ENCODE peak calls at places on chromosomes 2 and 18, in nine cellular contexts. One of them, this sample, is unnamed.

GRCh38 chr18:46407471-46408166 is 249.4 kb downstream of the LOXHD1 start:
- DNase-seq in stimulated activated CD4-positive, alpha-beta T cell treated with anti-CD3 and anti-CD28 coated beads, Interleukin-2, amount 100 ng/mL, for 48 hours: no peak
- DNase-seq in cardiac muscle cell: peak; percentile 33
- DNase-seq in GM12865: no peak
- DNase-seq in AML-193: no peak
- DNase-seq in aorta: no peak
- DNase-seq in small intestine: no peak
- DNase-seq in epithelial cell of esophagus: peak; percentile 48
- DNase-seq in NCI-H226: no peak
- DNase-seq in this sample: no peak

GRCh38 chr2:939936-940620 is 10.6 kb upstream of the SNTG2 start:
- DNase-seq in stimulated activated CD4-positive, alpha-beta T cell treated with anti-CD3 and anti-CD28 coated beads, Interleukin-2, amount 100 ng/mL, for 48 hours: no peak
- DNase-seq in cardiac muscle cell: peak; percentile 77
- DNase-seq in GM12865: no peak
- DNase-seq in AML-193: no peak
- DNase-seq in aorta: no peak
- DNase-seq in small intestine: no peak
- DNase-seq in epithelial cell of esophagus: no peak
- DNase-seq in NCI-H226: no peak
- DNase-seq in this sample: no peak

GRCh38 chr2:97748397-97748796 is 35.0 kb downstream of the ZAP70 start:
- DNase-seq in stimulated activated CD4-positive, alpha-beta T cell treated with anti-CD3 and anti-CD28 coated beads, Interleukin-2, amount 100 ng/mL, for 48 hours: peak; percentile 57
- DNase-seq in cardiac muscle cell: peak; percentile 32
- DNase-seq in GM12865: peak; percentile 71
- DNase-seq in AML-193: peak; percentile 47
- DNase-seq in aorta: no peak
- DNase-seq in small intestine: peak; percentile 24
- DNase-seq in epithelial cell of esophagus: peak; percentile 26
- DNase-seq in NCI-H226: no peak
- DNase-seq in this sample: no peak

GRCh38 chr2:181686566-181687185 is 6.4 kb upstream of the NEUROD1 start:
- DNase-seq in stimulated activated CD4-positive, alpha-beta T cell treated with anti-CD3 and anti-CD28 coated beads, Interleukin-2, amount 100 ng/mL, for 48 hours: no peak
- DNase-seq in cardiac muscle cell: no peak
- DNase-seq in GM12865: no peak
- DNase-seq in AML-193: no peak
- DNase-seq in aorta: no peak
- DNase-seq in small intestine: no peak
- DNase-seq in epithelial cell of esophagus: no peak
- DNase-seq in NCI-H226: no peak
- DNase-seq in this sample: no peak

GRCh38 chr2:50529600-50530218 is 502.2 kb downstream of the NRXN1 start:
- DNase-seq in stimulated activated CD4-positive, alpha-beta T cell treated with anti-CD3 and anti-CD28 coated beads, Interleukin-2, amount 100 ng/mL, for 48 hours: no peak
- DNase-seq in cardiac muscle cell: peak; percentile 62
- DNase-seq in GM12865: peak; percentile 44
- DNase-seq in AML-193: peak; percentile 53
- DNase-seq in aorta: no peak
- DNase-seq in small intestine: peak; percentile 61
- DNase-seq in epithelial cell of esophagus: peak; percentile 59
- DNase-seq in NCI-H226: no peak
- DNase-seq in this sample: no peak

GRCh38 chr2:131156452-131157149 is 51.5 kb downstream of the PLEKHB2 start:
- DNase-seq in stimulated activated CD4-positive, alpha-beta T cell treated with anti-CD3 and anti-CD28 coated beads, Interleukin-2, amount 100 ng/mL, for 48 hours: no peak
- DNase-seq in cardiac muscle cell: no peak
- DNase-seq in GM12865: peak; percentile 37
- DNase-seq in AML-193: no peak
- DNase-seq in aorta: no peak
- DNase-seq in small intestine: no peak
- DNase-seq in epithelial cell of esophagus: no peak
- DNase-seq in NCI-H226: no peak
- DNase-seq in this sample: no peak

GRCh38 chr2:71950256-71951066 is 197.2 kb downstream of the CYP26B1 start:
- DNase-seq in stimulated activated CD4-positive, alpha-beta T cell treated with anti-CD3 and anti-CD28 coated beads, Interleukin-2, amount 100 ng/mL, for 48 hours: no peak
- DNase-seq in cardiac muscle cell: peak; percentile 27
- DNase-seq in GM12865: no peak
- DNase-seq in AML-193: peak; percentile 65
- DNase-seq in aorta: peak; percentile 68
- DNase-seq in small intestine: no peak
- DNase-seq in epithelial cell of esophagus: no peak
- DNase-seq in NCI-H226: no peak
- DNase-seq in this sample: no peak

GRCh38 chr2:190746971-190747761 is 98.3 kb downstream of the NAB1 start:
- DNase-seq in stimulated activated CD4-positive, alpha-beta T cell treated with anti-CD3 and anti-CD28 coated beads, Interleukin-2, amount 100 ng/mL, for 48 hours: no peak
- DNase-seq in cardiac muscle cell: peak; percentile 79
- DNase-seq in GM12865: no peak
- DNase-seq in AML-193: no peak
- DNase-seq in aorta: no peak
- DNase-seq in small intestine: no peak
- DNase-seq in epithelial cell of esophagus: no peak
- DNase-seq in NCI-H226: peak; percentile 62
- DNase-seq in this sample: no peak

GRCh38 chr2:98809878-98810587 is 79.1 kb upstream of the MGAT4A start:
- DNase-seq in stimulated activated CD4-positive, alpha-beta T cell treated with anti-CD3 and anti-CD28 coated beads, Interleukin-2, amount 100 ng/mL, for 48 hours: no peak
- DNase-seq in cardiac muscle cell: no peak
- DNase-seq in GM12865: no peak
- DNase-seq in AML-193: no peak
- DNase-seq in aorta: no peak
- DNase-seq in small intestine: no peak
- DNase-seq in epithelial cell of esophagus: no peak
- DNase-seq in NCI-H226: no peak
- DNase-seq in this sample: no peak

GRCh38 chr2:145070703-145071102 is 550.8 kb upstream of the ZEB2 start:
- DNase-seq in stimulated activated CD4-positive, alpha-beta T cell treated with anti-CD3 and anti-CD28 coated beads, Interleukin-2, amount 100 ng/mL, for 48 hours: no peak
- DNase-seq in cardiac muscle cell: no peak
- DNase-seq in GM12865: no peak
- DNase-seq in AML-193: no peak
- DNase-seq in aorta: no peak
- DNase-seq in small intestine: no peak
- DNase-seq in epithelial cell of esophagus: peak; percentile 13
- DNase-seq in NCI-H226: no peak
- DNase-seq in this sample: no peak

GRCh38 chr2:195307751-195308150 is 349.3 kb upstream of the SLC39A10 start:
- DNase-seq in stimulated activated CD4-positive, alpha-beta T cell treated with anti-CD3 and anti-CD28 coated beads, Interleukin-2, amount 100 ng/mL, for 48 hours: no peak
- DNase-seq in cardiac muscle cell: no peak
- DNase-seq in GM12865: no peak
- DNase-seq in AML-193: no peak
- DNase-seq in aorta: no peak
- DNase-seq in small intestine: peak; percentile 43
- DNase-seq in epithelial cell of esophagus: no peak
- DNase-seq in NCI-H226: no peak
- DNase-seq in this sample: peak; percentile 22

GRCh38 chr2:191051177-191051576 is 37.2 kb upstream of the STAT1 start:
- DNase-seq in stimulated activated CD4-positive, alpha-beta T cell treated with anti-CD3 and anti-CD28 coated beads, Interleukin-2, amount 100 ng/mL, for 48 hours: no peak
- DNase-seq in cardiac muscle cell: no peak
- DNase-seq in GM12865: no peak
- DNase-seq in AML-193: no peak
- DNase-seq in aorta: no peak
- DNase-seq in small intestine: no peak
- DNase-seq in epithelial cell of esophagus: no peak
- DNase-seq in NCI-H226: peak; percentile 33
- DNase-seq in this sample: no peak

GRCh38 chr2:239731998-239732665 is 293.0 kb downstream of the NDUFA10 start:
- DNase-seq in stimulated activated CD4-positive, alpha-beta T cell treated with anti-CD3 and anti-CD28 coated beads, Interleukin-2, amount 100 ng/mL, for 48 hours: no peak
- DNase-seq in cardiac muscle cell: no peak
- DNase-seq in GM12865: no peak
- DNase-seq in AML-193: no peak
- DNase-seq in aorta: peak; percentile 38
- DNase-seq in small intestine: no peak
- DNase-seq in epithelial cell of esophagus: no peak
- DNase-seq in NCI-H226: no peak
- DNase-seq in this sample: peak; percentile 33

GRCh38 chr2:19488009-19488691 is 129.7 kb upstream of the OSR1 start:
- DNase-seq in stimulated activated CD4-positive, alpha-beta T cell treated with anti-CD3 and anti-CD28 coated beads, Interleukin-2, amount 100 ng/mL, for 48 hours: peak; percentile 2
- DNase-seq in cardiac muscle cell: peak; percentile 56
- DNase-seq in GM12865: peak; percentile 28
- DNase-seq in AML-193: no peak
- DNase-seq in aorta: no peak
- DNase-seq in small intestine: no peak
- DNase-seq in epithelial cell of esophagus: peak; percentile 95
- DNase-seq in NCI-H226: peak; percentile 72
- DNase-seq in this sample: no peak

GRCh38 chr2:134193006-134193405 is 60.9 kb upstream of the MGAT5 start:
- DNase-seq in stimulated activated CD4-positive, alpha-beta T cell treated with anti-CD3 and anti-CD28 coated beads, Interleukin-2, amount 100 ng/mL, for 48 hours: no peak
- DNase-seq in cardiac muscle cell: peak; percentile 27
- DNase-seq in GM12865: no peak
- DNase-seq in AML-193: no peak
- DNase-seq in aorta: no peak
- DNase-seq in small intestine: no peak
- DNase-seq in epithelial cell of esophagus: peak; percentile 77
- DNase-seq in NCI-H226: peak; percentile 48
- DNase-seq in this sample: no peak

GRCh38 chr2:207394812-207395534 is 134.8 kb upstream of the CREB1 start:
- DNase-seq in stimulated activated CD4-positive, alpha-beta T cell treated with anti-CD3 and anti-CD28 coated beads, Interleukin-2, amount 100 ng/mL, for 48 hours: peak; percentile 48
- DNase-seq in cardiac muscle cell: peak; percentile 98
- DNase-seq in GM12865: no peak
- DNase-seq in AML-193: no peak
- DNase-seq in aorta: peak; percentile 55
- DNase-seq in small intestine: no peak
- DNase-seq in epithelial cell of esophagus: peak; percentile 100
- DNase-seq in NCI-H226: peak; percentile 92
- DNase-seq in this sample: no peak

GRCh38 chr2:106068415-106068814 is 125.7 kb downstream of the UXS1 start:
- DNase-seq in stimulated activated CD4-positive, alpha-beta T cell treated with anti-CD3 and anti-CD28 coated beads, Interleukin-2, amount 100 ng/mL, for 48 hours: no peak
- DNase-seq in cardiac muscle cell: no peak
- DNase-seq in GM12865: no peak
- DNase-seq in AML-193: no peak
- DNase-seq in aorta: no peak
- DNase-seq in small intestine: no peak
- DNase-seq in epithelial cell of esophagus: no peak
- DNase-seq in NCI-H226: no peak
- DNase-seq in this sample: no peak

GRCh38 chr2:241153616-241154015 is 3.3 kb downstream of the PPP1R7 start:
- DNase-seq in stimulated activated CD4-positive, alpha-beta T cell treated with anti-CD3 and anti-CD28 coated beads, Interleukin-2, amount 100 ng/mL, for 48 hours: no peak
- DNase-seq in cardiac muscle cell: no peak
- DNase-seq in GM12865: no peak
- DNase-seq in AML-193: no peak
- DNase-seq in aorta: no peak
- DNase-seq in small intestine: no peak
- DNase-seq in epithelial cell of esophagus: no peak
- DNase-seq in NCI-H226: no peak
- DNase-seq in this sample: no peak

GRCh38 chr18:54647176-54647575 is 56.1 kb downstream of the DYNAP start:
- DNase-seq in stimulated activated CD4-positive, alpha-beta T cell treated with anti-CD3 and anti-CD28 coated beads, Interleukin-2, amount 100 ng/mL, for 48 hours: no peak
- DNase-seq in cardiac muscle cell: peak; percentile 51
- DNase-seq in GM12865: peak; percentile 38
- DNase-seq in AML-193: peak; percentile 62
- DNase-seq in aorta: no peak
- DNase-seq in small intestine: peak; percentile 54
- DNase-seq in epithelial cell of esophagus: peak; percentile 69
- DNase-seq in NCI-H226: peak; percentile 2
- DNase-seq in this sample: no peak

GRCh38 chr2:202609381-202610145 is 25.2 kb upstream of the FAM117B start:
- DNase-seq in stimulated activated CD4-positive, alpha-beta T cell treated with anti-CD3 and anti-CD28 coated beads, Interleukin-2, amount 100 ng/mL, for 48 hours: no peak
- DNase-seq in cardiac muscle cell: no peak
- DNase-seq in GM12865: peak; percentile 87
- DNase-seq in AML-193: peak; percentile 38
- DNase-seq in aorta: no peak
- DNase-seq in small intestine: peak; percentile 42
- DNase-seq in epithelial cell of esophagus: peak; percentile 84
- DNase-seq in NCI-H226: no peak
- DNase-seq in this sample: no peak

GRCh38 chr2:25567406-25567805 is 106.0 kb downstream of the DTNB start:
- DNase-seq in stimulated activated CD4-positive, alpha-beta T cell treated with anti-CD3 and anti-CD28 coated beads, Interleukin-2, amount 100 ng/mL, for 48 hours: no peak
- DNase-seq in cardiac muscle cell: peak; percentile 67
- DNase-seq in GM12865: peak; percentile 70
- DNase-seq in AML-193: peak; percentile 70
- DNase-seq in aorta: no peak
- DNase-seq in small intestine: peak; percentile 50
- DNase-seq in epithelial cell of esophagus: peak; percentile 50
- DNase-seq in NCI-H226: peak; percentile 29
- DNase-seq in this sample: no peak

GRCh38 chr2:172079838-172080640 is 5.3 kb upstream of the DLX1 start:
- DNase-seq in stimulated activated CD4-positive, alpha-beta T cell treated with anti-CD3 and anti-CD28 coated beads, Interleukin-2, amount 100 ng/mL, for 48 hours: no peak
- DNase-seq in cardiac muscle cell: no peak
- DNase-seq in GM12865: no peak
- DNase-seq in AML-193: peak; percentile 2
- DNase-seq in aorta: no peak
- DNase-seq in small intestine: no peak
- DNase-seq in epithelial cell of esophagus: no peak
- DNase-seq in NCI-H226: no peak
- DNase-seq in this sample: no peak

GRCh38 chr2:168029071-168029470 is 218.3 kb downstream of the STK39 start:
- DNase-seq in stimulated activated CD4-positive, alpha-beta T cell treated with anti-CD3 and anti-CD28 coated beads, Interleukin-2, amount 100 ng/mL, for 48 hours: no peak
- DNase-seq in cardiac muscle cell: no peak
- DNase-seq in GM12865: no peak
- DNase-seq in AML-193: no peak
- DNase-seq in aorta: no peak
- DNase-seq in small intestine: no peak
- DNase-seq in epithelial cell of esophagus: no peak
- DNase-seq in NCI-H226: no peak
- DNase-seq in this sample: no peak

GRCh38 chr2:142037744-142038143 is 93.1 kb downstream of the LRP1B start:
- DNase-seq in stimulated activated CD4-positive, alpha-beta T cell treated with anti-CD3 and anti-CD28 coated beads, Interleukin-2, amount 100 ng/mL, for 48 hours: no peak
- DNase-seq in cardiac muscle cell: no peak
- DNase-seq in GM12865: no peak
- DNase-seq in AML-193: no peak
- DNase-seq in aorta: no peak
- DNase-seq in small intestine: no peak
- DNase-seq in epithelial cell of esophagus: peak; percentile 39
- DNase-seq in NCI-H226: peak; percentile 22
- DNase-seq in this sample: no peak

GRCh38 chr2:19256239-19256638 is 102.2 kb downstream of the OSR1 start:
- DNase-seq in stimulated activated CD4-positive, alpha-beta T cell treated with anti-CD3 and anti-CD28 coated beads, Interleukin-2, amount 100 ng/mL, for 48 hours: no peak
- DNase-seq in cardiac muscle cell: peak; percentile 91
- DNase-seq in GM12865: no peak
- DNase-seq in AML-193: no peak
- DNase-seq in aorta: no peak
- DNase-seq in small intestine: peak; percentile 28
- DNase-seq in epithelial cell of esophagus: peak; percentile 97
- DNase-seq in NCI-H226: peak; percentile 93
- DNase-seq in this sample: no peak

GRCh38 chr2:59974051-59974766 is 579.2 kb downstream of the BCL11A start:
- DNase-seq in stimulated activated CD4-positive, alpha-beta T cell treated with anti-CD3 and anti-CD28 coated beads, Interleukin-2, amount 100 ng/mL, for 48 hours: no peak
- DNase-seq in cardiac muscle cell: no peak
- DNase-seq in GM12865: no peak
- DNase-seq in AML-193: no peak
- DNase-seq in aorta: no peak
- DNase-seq in small intestine: no peak
- DNase-seq in epithelial cell of esophagus: no peak
- DNase-seq in NCI-H226: no peak
- DNase-seq in this sample: no peak

GRCh38 chr2:138267161-138267901 is 234.2 kb upstream of the SPOPL start:
- DNase-seq in stimulated activated CD4-positive, alpha-beta T cell treated with anti-CD3 and anti-CD28 coated beads, Interleukin-2, amount 100 ng/mL, for 48 hours: no peak
- DNase-seq in cardiac muscle cell: peak; percentile 86
- DNase-seq in GM12865: peak; percentile 52
- DNase-seq in AML-193: no peak
- DNase-seq in aorta: no peak
- DNase-seq in small intestine: no peak
- DNase-seq in epithelial cell of esophagus: peak; percentile 55
- DNase-seq in NCI-H226: peak; percentile 76
- DNase-seq in this sample: no peak

GRCh38 chr18:40810371-40810770 is 1144.7 kb upstream of the PIK3C3 start:
- DNase-seq in stimulated activated CD4-positive, alpha-beta T cell treated with anti-CD3 and anti-CD28 coated beads, Interleukin-2, amount 100 ng/mL, for 48 hours: no peak
- DNase-seq in cardiac muscle cell: peak; percentile 17
- DNase-seq in GM12865: no peak
- DNase-seq in AML-193: no peak
- DNase-seq in aorta: no peak
- DNase-seq in small intestine: no peak
- DNase-seq in epithelial cell of esophagus: peak; percentile 79
- DNase-seq in NCI-H226: no peak
- DNase-seq in this sample: no peak

GRCh38 chr2:156343096-156343939 is 10.8 kb upstream of the NR4A2 start:
- DNase-seq in stimulated activated CD4-positive, alpha-beta T cell treated with anti-CD3 and anti-CD28 coated beads, Interleukin-2, amount 100 ng/mL, for 48 hours: no peak
- DNase-seq in cardiac muscle cell: no peak
- DNase-seq in GM12865: no peak
- DNase-seq in AML-193: no peak
- DNase-seq in aorta: no peak
- DNase-seq in small intestine: no peak
- DNase-seq in epithelial cell of esophagus: no peak
- DNase-seq in NCI-H226: no peak
- DNase-seq in this sample: no peak

GRCh38 chr18:45838302-45839070 is 13.0 kb downstream of the SIGLEC15 start:
- DNase-seq in stimulated activated CD4-positive, alpha-beta T cell treated with anti-CD3 and anti-CD28 coated beads, Interleukin-2, amount 100 ng/mL, for 48 hours: no peak
- DNase-seq in cardiac muscle cell: no peak
- DNase-seq in GM12865: no peak
- DNase-seq in AML-193: no peak
- DNase-seq in aorta: peak; percentile 69
- DNase-seq in small intestine: peak; percentile 28
- DNase-seq in epithelial cell of esophagus: no peak
- DNase-seq in NCI-H226: no peak
- DNase-seq in this sample: no peak

GRCh38 chr18:39199231-39199855 is 1633.7 kb upstream of the CELF4 start:
- DNase-seq in stimulated activated CD4-positive, alpha-beta T cell treated with anti-CD3 and anti-CD28 coated beads, Interleukin-2, amount 100 ng/mL, for 48 hours: no peak
- DNase-seq in cardiac muscle cell: no peak
- DNase-seq in GM12865: no peak
- DNase-seq in AML-193: no peak
- DNase-seq in aorta: no peak
- DNase-seq in small intestine: no peak
- DNase-seq in epithelial cell of esophagus: no peak
- DNase-seq in NCI-H226: no peak
- DNase-seq in this sample: no peak

This sample was measured in Right ventricle myocardium inferior.